ENCODE peak calls at places on chromosome 2, in four cellular contexts. H, W, Y and N are unnamed samples.

GRCh38 chr2:6845903-6846302 is 19.8 kb downstream of the CMPK2 start:
- DNase-seq in Y (no peak), H (no peak), W (no peak), N (no peak)

GRCh38 chr2:37588316-37588777 is 83.1 kb downstream of the CDC42EP3 start:
- DNase-seq in W (no peak), Y (no peak), H (no peak), N (no peak)

GRCh38 chr2:176514805-176515500 is 245.7 kb downstream of the MTX2 start:
- DNase-seq in H (no peak), Y (no peak), W (no peak), N (no peak)

GRCh38 chr2:9187620-9188214 is 18.9 kb upstream of the ASAP2 start:
- DNase-seq in H (no peak), W (no peak), Y (peak; percentile 4), N (no peak)

GRCh38 chr2:203692039-203692710 is 14.3 kb upstream of the CD28 start:
- DNase-seq in Y (no peak), H (no peak), W (peak; percentile 35), N (no peak)

GRCh38 chr2:69831354-69831905 is 2.0 kb downstream of the GMCL1 start:
- DNase-seq in H (no peak), Y (no peak), W (peak; percentile 21), N (no peak)

GRCh38 chr2:212157011-212157410 is 381.6 kb downstream of the ERBB4 start:
- DNase-seq in Y (no peak), W (no peak), H (no peak), N (no peak)

GRCh38 chr2:222418734-222419133 is 5.6 kb upstream of the SGPP2 start:
- DNase-seq in W (no peak), H (no peak), Y (no peak), N (no peak)

GRCh38 chr2:76640905-76641304 is 881.3 kb downstream of the LRRTM4 start:
- DNase-seq in Y (no peak), W (no peak), H (no peak), N (no peak)

GRCh38 chr2:106816974-106817373 is 69.0 kb downstream of the ST6GAL2 start:
- DNase-seq in H (no peak), Y (no peak), W (no peak), N (no peak)

GRCh38 chr2:53484521-53484920 is 283.1 kb upstream of the CHAC2 start:
- DNase-seq in W (no peak), H (no peak), Y (no peak), N (no peak)

GRCh38 chr2:2703792-2704191 is 372.7 kb upstream of the MYT1L start:
- DNase-seq in Y (no peak), W (no peak), H (no peak), N (no peak)

GRCh38 chr2:210003394-210003793 is 956 bp downstream of the RPE start:
- DNase-seq in H (no peak), Y (no peak), W (no peak), N (no peak)
- TF ChIP-seq CREB1 in H (no peak), Y (no peak), W (no peak), N (no peak)

GRCh38 chr2:200300650-200301314 is 5.7 kb upstream of the SPATS2L start:
- DNase-seq in W (no peak), H (peak; percentile 14), Y (no peak), N (no peak)
- TF ChIP-seq JUNB in W (no peak), H (no peak), Y (no peak), N (no peak)

GRCh38 chr2:75289771-75290170 is 90.5 kb upstream of the TACR1 start:
- DNase-seq in W (no peak), Y (no peak), H (no peak), N (no peak)

GRCh38 chr2:75292826-75293225 is 93.5 kb upstream of the TACR1 start:
- DNase-seq in Y (no peak), H (no peak), W (no peak), N (no peak)

GRCh38 chr2:75287624-75288313 is 88.4 kb upstream of the TACR1 start:
- DNase-seq in W (no peak), H (no peak), Y (no peak), N (no peak)

GRCh38 chr2:75288760-75289159 is 89.4 kb upstream of the TACR1 start:
- DNase-seq in H (no peak), W (no peak), Y (no peak), N (no peak)

GRCh38 chr2:75290600-75291140 is 91.3 kb upstream of the TACR1 start:
- DNase-seq in Y (no peak), H (no peak), W (no peak), N (peak; percentile 58)
- TF ChIP-seq CREB1 in Y (no peak), H (no peak), W (no peak), N (no peak)

DNA sequence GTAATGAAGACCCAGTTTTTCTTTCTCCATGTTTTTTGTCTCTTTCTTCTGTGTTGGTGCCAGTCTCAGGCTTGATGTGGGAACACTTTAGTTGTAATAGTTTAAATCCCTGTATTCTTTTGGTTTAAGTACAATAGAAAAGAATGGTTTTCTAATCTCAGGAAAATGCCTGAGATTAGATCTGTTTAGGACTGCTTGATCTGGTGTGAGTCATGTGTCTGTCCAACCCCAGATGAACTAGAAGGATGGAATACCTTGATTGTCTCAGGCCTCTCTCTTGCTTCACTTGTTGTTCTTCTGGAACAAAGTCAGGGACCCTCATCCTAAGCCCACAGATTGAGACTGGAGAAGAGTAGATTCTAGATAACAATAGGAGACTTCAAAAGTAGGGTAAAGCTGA is 58.2 kb downstream of the PLCL1 start:
- DNase-seq in Y (no peak), H (no peak), W (no peak), N (no peak)
- TF ChIP-seq JUNB in Y (no peak), H (no peak), W (no peak), N (no peak)

GRCh38 chr2:120854766-120855530 is 119.3 kb downstream of the GLI2 start:
- DNase-seq in H (no peak), W (no peak), Y (no peak), N (no peak)

GRCh38 chr2:120855855-120856405 is 120.3 kb downstream of the GLI2 start:
- DNase-seq in Y (no peak), W (no peak), H (no peak), N (no peak)

GRCh38 chr2:120857422-120857821 is 121.8 kb downstream of the GLI2 start:
- DNase-seq in W (no peak), Y (no peak), H (no peak), N (no peak)

GRCh38 chr2:120857931-120858330 is 122.3 kb downstream of the GLI2 start:
- DNase-seq in H (no peak), W (no peak), Y (no peak), N (no peak)

GRCh38 chr2:120856421-120856862 is 120.8 kb downstream of the GLI2 start:
- DNase-seq in W (no peak), Y (no peak), H (peak; percentile 24), N (peak; percentile 84)
- TF ChIP-seq CREB1 in W (no peak), Y (no peak), H (no peak), N (no peak)

GRCh38 chr2:85132392-85132791 is 800 bp upstream of the TCF7L1 start:
- DNase-seq in H (no peak), Y (no peak), W (no peak), N (peak; percentile 34)

GRCh38 chr2:85129861-85130260 is 3.3 kb upstream of the TCF7L1 start:
- DNase-seq in Y (no peak), H (no peak), W (no peak), N (no peak)

GRCh38 chr2:85130407-85130806 is 2.8 kb upstream of the TCF7L1 start:
- DNase-seq in H (no peak), Y (no peak), W (no peak), N (no peak)

GRCh38 chr2:85132834-85133637 is at the start of gene TCF7L1:
- DNase-seq in H (peak; percentile 89), W (peak; percentile 35), Y (no peak), N (peak; percentile 94)

DNA sequence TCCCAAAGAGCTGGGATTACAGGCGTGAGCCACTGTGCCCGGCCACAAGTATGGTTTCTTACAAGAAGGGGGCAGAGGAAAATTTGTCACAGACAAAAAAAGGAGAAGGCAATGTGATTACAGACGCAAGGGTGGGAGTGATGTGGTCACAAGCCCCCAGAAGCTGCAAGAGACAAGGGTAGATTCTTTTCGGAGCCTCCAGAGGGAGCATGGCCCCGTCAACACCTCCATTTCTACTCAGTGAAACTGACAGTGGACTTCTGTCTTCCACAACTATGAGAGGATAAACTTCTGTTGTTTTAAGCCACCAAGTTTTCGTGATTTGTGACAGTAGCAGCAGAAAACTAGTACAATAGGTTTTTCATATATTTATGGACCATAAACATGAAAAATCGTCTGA is 2.1 kb upstream of the TCF7L1 start:
- DNase-seq in W (peak; percentile 37), Y (no peak), H (no peak), N (peak; percentile 74)
- TF ChIP-seq JUNB in W (no peak), Y (no peak), H (no peak), N (no peak)

GRCh38 chr2:144362401-144362800 is 157.5 kb downstream of the ZEB2 start:
- DNase-seq in H (no peak), Y (no peak), W (no peak), N (no peak)
- TF ChIP-seq CREB1 in H (no peak), Y (no peak), W (no peak), N (no peak)